ENCODE peak calls at places on chromosome 6, in five cellular contexts. One of them, this sample, is unnamed.

GRCh38 chr6:85458782-85459181 is 8.9 kb downstream of the NT5E start:
- DNase-seq in brain microvascular endothelial cell: no peak
- DNase-seq in nephron progenitor cell: no peak
- DNase-seq in lower lobe of right lung: no peak
- DNase-seq in uterus: no peak
- DNase-seq in this sample: no peak

GRCh38 chr6:6645266-6645917 is 56.9 kb downstream of the LY86 start:
- DNase-seq in lower lobe of right lung: no peak
- DNase-seq in uterus: no peak
- DNase-seq in nephron progenitor cell: no peak
- DNase-seq in brain microvascular endothelial cell: no peak
- DNase-seq in this sample: no peak

GRCh38 chr6:148179786-148180185 is 162.9 kb upstream of the SASH1 start:
- DNase-seq in uterus: no peak
- DNase-seq in lower lobe of right lung: no peak
- DNase-seq in nephron progenitor cell: no peak
- DNase-seq in brain microvascular endothelial cell: peak
- DNase-seq in this sample: peak

GRCh38 chr6:142696123-142696522 is 248.9 kb downstream of the HIVEP2 start:
- DNase-seq in uterus: no peak
- DNase-seq in brain microvascular endothelial cell: no peak
- DNase-seq in lower lobe of right lung: no peak
- DNase-seq in nephron progenitor cell: no peak
- DNase-seq in this sample: no peak

GRCh38 chr6:42021847-42022754 is 28.2 kb upstream of the TAF8 start:
- DNase-seq in brain microvascular endothelial cell: no peak
- DNase-seq in uterus: no peak
- DNase-seq in lower lobe of right lung: no peak
- DNase-seq in nephron progenitor cell: no peak
- DNase-seq in this sample: peak

GRCh38 chr6:29705389-29706231 is 17.6 kb upstream of the HLA-F start:
- DNase-seq in brain microvascular endothelial cell: no peak
- DNase-seq in uterus: peak
- DNase-seq in lower lobe of right lung: no peak
- DNase-seq in nephron progenitor cell: peak
- DNase-seq in this sample: no peak

GRCh38 chr6:104642871-104643270 is 216.8 kb downstream of the HACE1 start:
- DNase-seq in uterus: no peak
- DNase-seq in lower lobe of right lung: no peak
- DNase-seq in nephron progenitor cell: no peak
- DNase-seq in brain microvascular endothelial cell: no peak
- DNase-seq in this sample: no peak

GRCh38 chr6:157022022-157022740 is 245.0 kb downstream of the ARID1B start:
- DNase-seq in brain microvascular endothelial cell: peak
- DNase-seq in nephron progenitor cell: peak
- DNase-seq in uterus: peak
- DNase-seq in lower lobe of right lung: peak
- DNase-seq in this sample: peak

GRCh38 chr6:111211411-111212030 is 124.2 kb downstream of the SLC16A10 start:
- DNase-seq in nephron progenitor cell: no peak
- DNase-seq in uterus: no peak
- DNase-seq in brain microvascular endothelial cell: no peak
- DNase-seq in lower lobe of right lung: no peak
- DNase-seq in this sample: no peak

GRCh38 chr6:37624606-37625574 is 72.8 kb downstream of the MDGA1 start:
- DNase-seq in lower lobe of right lung: peak
- DNase-seq in brain microvascular endothelial cell: no peak
- DNase-seq in uterus: no peak
- DNase-seq in nephron progenitor cell: no peak
- DNase-seq in this sample: no peak

GRCh38 chr6:41182069-41183034 is 18.6 kb downstream of the TREML2 start:
- DNase-seq in brain microvascular endothelial cell: peak
- DNase-seq in uterus: no peak
- DNase-seq in lower lobe of right lung: no peak
- DNase-seq in nephron progenitor cell: peak
- DNase-seq in this sample: peak

GRCh38 chr6:108734336-108734922 is 113.8 kb upstream of the ARMC2 start:
- DNase-seq in nephron progenitor cell: no peak
- DNase-seq in lower lobe of right lung: no peak
- DNase-seq in brain microvascular endothelial cell: no peak
- DNase-seq in uterus: no peak
- DNase-seq in this sample: no peak

GRCh38 chr6:124770784-124771183 is 191.5 kb upstream of the RNF217 start:
- DNase-seq in nephron progenitor cell: no peak
- DNase-seq in brain microvascular endothelial cell: no peak
- DNase-seq in lower lobe of right lung: no peak
- DNase-seq in uterus: no peak
- DNase-seq in this sample: no peak

GRCh38 chr6:72649032-72649984 is 27.4 kb downstream of the KCNQ5 start:
- DNase-seq in nephron progenitor cell: no peak
- DNase-seq in brain microvascular endothelial cell: peak
- DNase-seq in lower lobe of right lung: no peak
- DNase-seq in uterus: no peak
- DNase-seq in this sample: peak

GRCh38 chr6:91161246-91161645 is 574.4 kb upstream of the MAP3K7 start:
- DNase-seq in nephron progenitor cell: no peak
- DNase-seq in uterus: no peak
- DNase-seq in lower lobe of right lung: no peak
- DNase-seq in brain microvascular endothelial cell: no peak
- DNase-seq in this sample: no peak

GRCh38 chr6:89508755-89509563 is 76.0 kb downstream of the ANKRD6 start:
- DNase-seq in nephron progenitor cell: peak
- DNase-seq in brain microvascular endothelial cell: no peak
- DNase-seq in lower lobe of right lung: peak
- DNase-seq in uterus: no peak
- DNase-seq in this sample: no peak

GRCh38 chr6:30091577-30092381 is 16.2 kb upstream of the RNF39 start:
- DNase-seq in lower lobe of right lung: peak
- DNase-seq in brain microvascular endothelial cell: no peak
- DNase-seq in nephron progenitor cell: no peak
- DNase-seq in uterus: peak
- DNase-seq in this sample: no peak

GRCh38 chr6:104855507-104855906 is 4.2 kb downstream of the HACE1 start:
- DNase-seq in lower lobe of right lung: no peak
- DNase-seq in nephron progenitor cell: no peak
- DNase-seq in uterus: no peak
- DNase-seq in brain microvascular endothelial cell: no peak
- DNase-seq in this sample: no peak

GRCh38 chr6:133568970-133569889 is 319.7 kb upstream of the TCF21 start:
- DNase-seq in brain microvascular endothelial cell: peak
- DNase-seq in uterus: peak
- DNase-seq in lower lobe of right lung: no peak
- DNase-seq in nephron progenitor cell: peak
- DNase-seq in this sample: peak

GRCh38 chr6:67639161-67639560 is 995.9 kb upstream of the ADGRB3 start:
- DNase-seq in nephron progenitor cell: no peak
- DNase-seq in lower lobe of right lung: no peak
- DNase-seq in brain microvascular endothelial cell: peak
- DNase-seq in uterus: no peak
- DNase-seq in this sample: no peak

GRCh38 chr6:140025171-140025570 is 650.7 kb upstream of the CITED2 start:
- DNase-seq in nephron progenitor cell: no peak
- DNase-seq in uterus: no peak
- DNase-seq in lower lobe of right lung: no peak
- DNase-seq in brain microvascular endothelial cell: no peak
- DNase-seq in this sample: no peak
- TF ChIP-seq CTCF in nephron progenitor cell: no peak
- TF ChIP-seq CTCF in uterus: no peak
- TF ChIP-seq CTCF in lower lobe of right lung: no peak
- TF ChIP-seq CTCF in brain microvascular endothelial cell: no peak
- TF ChIP-seq CTCF in this sample: no peak

DNA sequence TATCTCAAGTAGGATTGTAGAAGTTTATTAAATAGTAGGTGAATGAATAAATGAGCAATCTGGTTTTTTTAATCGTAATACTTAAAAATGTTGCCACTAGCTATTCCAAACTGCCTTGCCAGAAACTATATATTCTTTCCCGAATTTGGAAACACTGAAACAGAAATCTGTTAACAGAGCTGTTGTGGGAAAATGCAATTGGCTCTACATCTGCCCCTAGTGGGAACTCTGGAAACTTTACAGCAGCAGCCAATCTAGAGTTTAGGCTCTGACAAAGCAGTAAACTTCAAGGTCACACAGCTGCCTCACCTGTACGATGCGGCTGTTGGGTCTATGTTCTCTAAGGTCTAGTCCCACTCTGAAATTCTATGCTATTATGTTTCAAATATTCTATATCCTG is 41.7 kb downstream of the SYNE1 start:
- DNase-seq in nephron progenitor cell: no peak
- DNase-seq in uterus: peak
- DNase-seq in brain microvascular endothelial cell: no peak
- DNase-seq in lower lobe of right lung: no peak
- DNase-seq in this sample: no peak
- TF ChIP-seq CTCF in nephron progenitor cell: peak
- TF ChIP-seq CTCF in uterus: peak
- TF ChIP-seq CTCF in brain microvascular endothelial cell: peak
- TF ChIP-seq CTCF in lower lobe of right lung: peak
- TF ChIP-seq CTCF in this sample: no peak

DNA sequence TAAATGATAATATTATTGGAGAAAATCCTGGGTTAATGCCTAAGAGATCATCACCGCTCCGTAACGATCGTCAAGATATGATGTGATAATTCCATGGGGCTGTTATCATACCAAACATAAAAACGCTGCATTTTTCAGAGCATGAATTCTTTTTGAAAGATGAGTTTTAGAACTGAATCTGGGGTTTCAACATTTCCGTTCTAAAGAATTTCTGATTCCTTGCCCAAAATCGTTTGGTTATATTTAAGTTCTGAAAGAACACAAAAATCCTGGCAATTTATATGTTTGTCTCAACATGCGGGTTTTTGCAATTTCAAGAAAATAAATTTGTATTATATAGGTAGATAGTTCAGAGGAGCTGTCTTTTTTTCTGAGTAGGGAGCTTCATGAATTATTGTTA is 154.9 kb downstream of the FOXC1 start:
- DNase-seq in uterus: no peak
- DNase-seq in lower lobe of right lung: no peak
- DNase-seq in brain microvascular endothelial cell: no peak
- DNase-seq in nephron progenitor cell: no peak
- DNase-seq in this sample: no peak
- TF ChIP-seq CTCF in uterus: no peak
- TF ChIP-seq CTCF in lower lobe of right lung: no peak
- TF ChIP-seq CTCF in brain microvascular endothelial cell: no peak
- TF ChIP-seq CTCF in nephron progenitor cell: no peak
- TF ChIP-seq CTCF in this sample: no peak

GRCh38 chr6:14838041-14838596 is 407.8 kb upstream of the JARID2 start:
- DNase-seq in lower lobe of right lung: no peak
- DNase-seq in brain microvascular endothelial cell: no peak
- DNase-seq in uterus: no peak
- DNase-seq in nephron progenitor cell: no peak
- DNase-seq in this sample: no peak
- TF ChIP-seq CTCF in lower lobe of right lung: no peak
- TF ChIP-seq CTCF in brain microvascular endothelial cell: no peak
- TF ChIP-seq CTCF in uterus: no peak
- TF ChIP-seq CTCF in nephron progenitor cell: no peak
- TF ChIP-seq CTCF in this sample: no peak

DNA sequence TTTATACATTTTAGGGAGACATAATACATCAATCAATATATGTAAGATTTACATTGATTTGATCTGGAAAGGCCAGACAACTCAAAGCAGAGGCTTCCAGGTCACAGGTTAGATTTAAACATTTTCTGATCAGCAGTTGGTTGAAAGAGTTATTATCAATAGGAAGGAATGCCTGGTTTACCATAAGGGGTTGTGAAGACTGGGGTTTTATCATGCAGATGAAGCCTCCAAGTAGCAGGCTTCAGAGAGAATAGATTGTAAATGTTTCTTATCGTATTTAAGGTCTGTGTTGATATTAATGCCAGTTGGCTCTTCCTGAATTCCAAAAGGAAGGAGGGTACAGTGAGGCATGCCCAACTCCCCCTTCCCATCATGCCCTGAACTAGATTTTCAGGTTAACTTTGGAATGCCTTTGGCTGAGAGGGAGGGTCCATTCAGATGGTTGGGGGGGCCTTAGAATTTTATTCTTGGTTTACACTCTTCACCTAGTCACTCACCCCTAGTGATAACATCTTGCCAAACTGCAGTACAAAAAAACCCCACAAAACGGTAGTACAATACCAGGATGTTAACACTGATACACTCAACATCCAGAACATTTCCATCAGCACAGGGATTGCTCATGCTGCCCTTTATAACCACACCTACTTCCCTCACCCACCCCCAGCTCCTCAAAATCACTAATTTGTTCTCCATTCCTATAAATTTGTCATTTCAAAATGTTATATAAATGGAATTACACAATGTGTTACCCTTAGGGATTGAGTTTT is 259.6 kb upstream of the PLN start:
- DNase-seq in brain microvascular endothelial cell: no peak
- DNase-seq in nephron progenitor cell: no peak
- DNase-seq in lower lobe of right lung: no peak
- DNase-seq in uterus: no peak
- DNase-seq in this sample: no peak
- TF ChIP-seq CTCF in brain microvascular endothelial cell: peak
- TF ChIP-seq CTCF in nephron progenitor cell: no peak
- TF ChIP-seq CTCF in lower lobe of right lung: no peak
- TF ChIP-seq CTCF in uterus: no peak
- TF ChIP-seq CTCF in this sample: no peak

DNA sequence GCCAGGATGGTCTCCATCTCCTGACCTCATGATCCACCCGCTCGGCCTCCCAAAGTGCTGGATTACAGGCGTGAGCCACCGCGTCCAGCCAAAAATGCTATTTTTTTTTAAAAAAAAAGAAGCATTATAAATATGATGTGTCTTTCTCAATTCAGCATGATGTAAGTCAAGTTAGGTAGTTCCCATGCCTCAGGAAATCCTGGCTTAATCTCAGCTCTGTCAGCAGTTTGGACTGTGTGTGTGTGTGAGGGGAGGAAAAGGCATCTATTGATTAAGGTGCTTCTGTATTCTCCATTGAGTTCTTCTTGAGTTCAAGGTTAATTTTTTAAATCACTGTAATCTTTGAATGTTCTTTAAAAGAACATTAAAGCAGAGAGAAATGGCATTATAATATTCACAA is 51.5 kb downstream of the GMDS start:
- DNase-seq in brain microvascular endothelial cell: no peak
- DNase-seq in uterus: no peak
- DNase-seq in nephron progenitor cell: no peak
- DNase-seq in lower lobe of right lung: no peak
- DNase-seq in this sample: no peak
- TF ChIP-seq CTCF in brain microvascular endothelial cell: no peak
- TF ChIP-seq CTCF in uterus: no peak
- TF ChIP-seq CTCF in nephron progenitor cell: no peak
- TF ChIP-seq CTCF in lower lobe of right lung: no peak
- TF ChIP-seq CTCF in this sample: no peak

GRCh38 chr6:131916847-131917246 is 34.3 kb downstream of the CCN2 start:
- DNase-seq in uterus: no peak
- DNase-seq in lower lobe of right lung: no peak
- DNase-seq in brain microvascular endothelial cell: no peak
- DNase-seq in nephron progenitor cell: no peak
- DNase-seq in this sample: no peak

GRCh38 chr6:131917318-131917717 is 33.9 kb downstream of the CCN2 start:
- DNase-seq in uterus: no peak
- DNase-seq in brain microvascular endothelial cell: peak
- DNase-seq in nephron progenitor cell: no peak
- DNase-seq in lower lobe of right lung: no peak
- DNase-seq in this sample: no peak

GRCh38 chr6:131920656-131921055 is 30.5 kb downstream of the CCN2 start:
- DNase-seq in brain microvascular endothelial cell: no peak
- DNase-seq in nephron progenitor cell: no peak
- DNase-seq in lower lobe of right lung: no peak
- DNase-seq in uterus: no peak
- DNase-seq in this sample: no peak

GRCh38 chr6:131918650-131919355 is 32.4 kb downstream of the CCN2 start:
- DNase-seq in lower lobe of right lung: no peak
- DNase-seq in brain microvascular endothelial cell: no peak
- DNase-seq in nephron progenitor cell: no peak
- DNase-seq in uterus: no peak
- DNase-seq in this sample: no peak

GRCh38 chr6:131917763-131918649 is 33.2 kb downstream of the CCN2 start:
- DNase-seq in lower lobe of right lung: no peak
- DNase-seq in brain microvascular endothelial cell: no peak
- DNase-seq in nephron progenitor cell: no peak
- DNase-seq in uterus: no peak
- DNase-seq in this sample: no peak
- TF ChIP-seq CTCF in lower lobe of right lung: no peak
- TF ChIP-seq CTCF in brain microvascular endothelial cell: no peak
- TF ChIP-seq CTCF in nephron progenitor cell: no peak
- TF ChIP-seq CTCF in uterus: no peak
- TF ChIP-seq CTCF in this sample: no peak

This sample was measured in activated CD8-positive, alpha-beta T cell treated with anti-CD3 and anti-CD28 coated beads for 36 hours.